ENCODE peak calls at places on chromosomes 2 and 18, in nine cellular contexts. V is sciatic nerve; O is NCI-H2081; W is HFFc6; Y is left ventricle myocardium superior; B is ovary; J is H54; Q is activated CD4-positive, alpha-beta memory T cell treated with anti-CD3 and anti-CD28 coated beads for 36 hours; R is stimulated activated CD4-positive, alpha-beta T cell treated with anti-CD3 and anti-CD28 coated beads, Interleukin-12 subunit alpha, Interleukin-12 subunit beta, amount 100 ng/mL, for 24 hours. U is an unnamed sample.

GRCh38 chr2:218368621-218369153 is 12.0 kb downstream of the CATIP start:
- DNase-seq in R (no peak), J (no peak), O (no peak), V (no peak), W (peak), Q (no peak), B (peak), Y (no peak), U (no peak)

GRCh38 chr18:3061581-3062416 is 48.9 kb upstream of the LPIN2 start:
- DNase-seq in V (no peak), W (no peak), Q (peak), Y (no peak), O (no peak), B (no peak), R (peak), J (no peak), U (no peak)

GRCh38 chr2:152407204-152407721 is 72.3 kb downstream of the FMNL2 start:
- DNase-seq in Q (peak), R (peak), V (peak), J (no peak), O (no peak), Y (peak), W (peak), B (peak), U (peak)

GRCh38 chr2:107936427-107937359 is 49.6 kb upstream of the SLC5A7 start:
- DNase-seq in Q (peak), V (no peak), B (no peak), J (no peak), Y (no peak), R (no peak), O (peak), W (no peak), U (no peak)

GRCh38 chr18:55856679-55857078 is 268.7 kb upstream of the TCF4 start:
- DNase-seq in B (no peak), V (no peak), Q (no peak), O (no peak), W (no peak), R (no peak), J (no peak), Y (no peak), U (no peak)

GRCh38 chr18:2979027-2979570 is 33.8 kb downstream of the LPIN2 start:
- DNase-seq in O (no peak), V (no peak), R (no peak), Q (no peak), J (no peak), W (peak), Y (no peak), B (no peak), U (no peak)

GRCh38 chr2:27735263-27735904 is 36.1 kb upstream of the MRPL33 start:
- DNase-seq in Y (peak), O (no peak), V (peak), B (peak), Q (peak), R (peak), W (no peak), J (peak), U (peak)

GRCh38 chr2:169705927-169706326 is 11.7 kb downstream of the PHOSPHO2 start:
- DNase-seq in O (no peak), B (no peak), R (no peak), V (no peak), Q (no peak), J (no peak), Y (no peak), W (no peak), U (no peak)

GRCh38 chr18:42614619-42615293 is 500.7 kb downstream of the RIT2 start:
- DNase-seq in R (no peak), O (peak), W (no peak), J (no peak), Q (no peak), V (no peak), Y (peak), B (no peak), U (no peak)

GRCh38 chr2:71353247-71353646 is 21.7 kb downstream of the ZNF638 start:
- DNase-seq in J (no peak), Y (no peak), Q (no peak), R (no peak), V (no peak), B (no peak), W (no peak), O (no peak), U (no peak)

GRCh38 chr2:234839285-234839684 is 112.5 kb upstream of the SH3BP4 start:
- DNase-seq in V (no peak), R (no peak), O (no peak), Q (no peak), W (no peak), J (no peak), B (no peak), Y (no peak), U (no peak)

GRCh38 chr2:26506279-26506678 is 28.4 kb upstream of the OTOF start:
- DNase-seq in O (no peak), V (no peak), W (no peak), Y (no peak), J (no peak), B (no peak), R (no peak), Q (no peak), U (no peak)

GRCh38 chr2:206423147-206423546 is 20.2 kb upstream of the ADAM23 start:
- DNase-seq in B (no peak), Q (no peak), J (no peak), V (no peak), W (no peak), O (peak), R (no peak), Y (no peak), U (no peak)

GRCh38 chr2:114022360-114023085 is 132.6 kb downstream of the ACTR3 start:
- DNase-seq in W (peak), R (no peak), B (no peak), Y (no peak), Q (no peak), O (no peak), J (peak), V (no peak), U (no peak)

GRCh38 chr2:33599175-33599942 is at the start of gene FAM98A:
- DNase-seq in R (peak), Q (peak), V (peak), B (peak), O (peak), J (peak), Y (peak), W (peak), U (peak)

GRCh38 chr2:168336786-168337388 is 89.5 kb upstream of the STK39 start:
- DNase-seq in R (peak), B (peak), W (no peak), Q (peak), V (no peak), O (peak), J (no peak), Y (peak), U (peak)

GRCh38 chr2:217277646-217278048 is 417.8 kb upstream of the TNP1 start:
- DNase-seq in Q (no peak), O (no peak), J (peak), W (peak), Y (peak), R (no peak), V (no peak), B (no peak), U (no peak)

U was measured in left colon.